ENCODE peak calls at places on chromosomes 6 and 20, in four cellular contexts. T is effector CD4-positive, alpha-beta T cell; V is HCEC 1CT; M is heart right ventricle. N is an unnamed sample.

GRCh38 chr20:13271098-13271497 is 50.0 kb downstream of the ISM1 start:
- DNase-seq in T (no peak), V (no peak), M (no peak), N (no peak)

GRCh38 chr6:113825776-113826175 is 31.4 kb upstream of the MARCKS start:
- DNase-seq in T (no peak), M (peak; percentile 88), V (no peak), N (no peak)

GRCh38 chr20:44496976-44497375 is 21.3 kb downstream of the TTPAL start:
- DNase-seq in V (peak; percentile 98), T (no peak), M (no peak), N (peak; percentile 83)

GRCh38 chr6:34056301-34056700 is 89.6 kb downstream of the GRM4 start:
- DNase-seq in M (peak; percentile 66), T (no peak), V (peak; percentile 54), N (peak; percentile 26)

GRCh38 chr6:153231048-153231635 is 100.1 kb upstream of the RGS17 start:
- DNase-seq in V (peak; percentile 50), T (no peak), M (peak; percentile 31), N (peak; percentile 5)

GRCh38 chr20:56628015-56628872 is 862 bp upstream of the TFAP2C start:
- DNase-seq in T (no peak), V (no peak), M (peak; percentile 12), N (no peak)

GRCh38 chr6:100378576-100378975 is 86.1 kb downstream of the SIM1 start:
- DNase-seq in V (no peak), T (no peak), M (no peak), N (no peak)

GRCh38 chr6:53894086-53894485 is 99.3 kb downstream of the LRRC1 start:
- DNase-seq in T (no peak), M (no peak), V (peak; percentile 35), N (no peak)

GRCh38 chr20:23928788-23929187 is 49.2 kb upstream of the CST5 start:
- DNase-seq in M (no peak), T (peak; percentile 19), V (no peak), N (no peak)

GRCh38 chr20:35146299-35146921 is 726 bp downstream of the EDEM2 start:
- DNase-seq in V (peak; percentile 25), T (no peak), M (peak; percentile 29), N (no peak)

GRCh38 chr6:161021978-161022743 is 30.6 kb downstream of the MAP3K4 start:
- DNase-seq in T (no peak), M (no peak), V (no peak), N (no peak)

GRCh38 chr6:44431118-44431725 is 43.7 kb downstream of the CDC5L start:
- DNase-seq in M (no peak), V (peak; percentile 60), T (peak; percentile 7), N (no peak)

GRCh38 chr20:31869942-31870702 is at the start of the genes DUSP15 and TTLL9:
- DNase-seq in M (peak; percentile 49), V (no peak), T (no peak), N (no peak)

GRCh38 chr6:31972709-31973350 is 892 bp upstream of the DXO start:
- DNase-seq in T (no peak), M (no peak), V (peak; percentile 53), N (no peak)

GRCh38 chr6:134405386-134406087 is 87.6 kb upstream of the SGK1 start:
- DNase-seq in V (no peak), M (no peak), T (no peak), N (no peak)

GRCh38 chr20:50043573-50044352 is 61.0 kb downstream of the SNAI1 start:
- DNase-seq in M (no peak), V (no peak), T (no peak), N (no peak)

GRCh38 chr6:45398075-45398817 is 20.5 kb upstream of the SUPT3H start:
- DNase-seq in V (peak; percentile 21), T (no peak), M (no peak), N (no peak)

GRCh38 chr20:46315311-46315710 is 7.0 kb upstream of the CDH22 start:
- DNase-seq in M (no peak), V (no peak), T (no peak), N (no peak)

N was measured in kidney epithelial cell.